ENCODE peak calls at places on chromosomes 13 and 19, in seven cellular contexts. One of them, this sample, is unnamed.
A peak's percentile ranks its signal among the peaks of the same experiment; 100 is the strongest.

GRCh38 chr19:33953592-33953991 is 156.9 kb downstream of the KCTD15 start:
- DNase-seq in activated T-cell treated with anti-CD3 and anti-CD28 coated beads, Interleukin-2, amount 50 U/mL, for 24 hours: no peak
- DNase-seq in stimulated activated CD4-positive, alpha-beta T cell treated with anti-CD3 and anti-CD28 coated beads, Interleukin-12 subunit alpha, Interleukin-12 subunit beta, amount 100 ng/mL, for 48 hours: no peak
- DNase-seq in aorta: no peak
- DNase-seq in head of caudate nucleus: no peak
- DNase-seq in stimulated activated naive CD8-positive, alpha-beta T cell treated with anti-CD3 and anti-CD28 coated beads, Interleukin-15, amount 100 ng/mL, for 72 hours: no peak
- DNase-seq in NCI-H69: no peak
- DNase-seq in this sample: no peak

GRCh38 chr13:82912564-82912963 is 969.7 kb downstream of the SLITRK1 start:
- DNase-seq in head of caudate nucleus: no peak
- DNase-seq in NCI-H69: no peak
- DNase-seq in stimulated activated CD4-positive, alpha-beta T cell treated with anti-CD3 and anti-CD28 coated beads, Interleukin-12 subunit alpha, Interleukin-12 subunit beta, amount 100 ng/mL, for 48 hours: no peak
- DNase-seq in aorta: no peak
- DNase-seq in activated T-cell treated with anti-CD3 and anti-CD28 coated beads, Interleukin-2, amount 50 U/mL, for 24 hours: no peak
- DNase-seq in stimulated activated naive CD8-positive, alpha-beta T cell treated with anti-CD3 and anti-CD28 coated beads, Interleukin-15, amount 100 ng/mL, for 72 hours: no peak
- DNase-seq in this sample: no peak

GRCh38 chr13:43574601-43575000 is 212.2 kb downstream of the ENOX1 start:
- DNase-seq in stimulated activated CD4-positive, alpha-beta T cell treated with anti-CD3 and anti-CD28 coated beads, Interleukin-12 subunit alpha, Interleukin-12 subunit beta, amount 100 ng/mL, for 48 hours: no peak
- DNase-seq in activated T-cell treated with anti-CD3 and anti-CD28 coated beads, Interleukin-2, amount 50 U/mL, for 24 hours: no peak
- DNase-seq in aorta: no peak
- DNase-seq in head of caudate nucleus: no peak
- DNase-seq in NCI-H69: no peak
- DNase-seq in stimulated activated naive CD8-positive, alpha-beta T cell treated with anti-CD3 and anti-CD28 coated beads, Interleukin-15, amount 100 ng/mL, for 72 hours: no peak
- DNase-seq in this sample: no peak

GRCh38 chr19:48168689-48169088 is 1.5 kb downstream of the LIG1 start:
- DNase-seq in head of caudate nucleus: no peak
- DNase-seq in activated T-cell treated with anti-CD3 and anti-CD28 coated beads, Interleukin-2, amount 50 U/mL, for 24 hours: no peak
- DNase-seq in stimulated activated CD4-positive, alpha-beta T cell treated with anti-CD3 and anti-CD28 coated beads, Interleukin-12 subunit alpha, Interleukin-12 subunit beta, amount 100 ng/mL, for 48 hours: no peak
- DNase-seq in stimulated activated naive CD8-positive, alpha-beta T cell treated with anti-CD3 and anti-CD28 coated beads, Interleukin-15, amount 100 ng/mL, for 72 hours: no peak
- DNase-seq in aorta: no peak
- DNase-seq in NCI-H69: no peak
- DNase-seq in this sample: no peak

GRCh38 chr19:10327793-10328192 is 5.5 kb downstream of the RAVER1 start:
- DNase-seq in stimulated activated naive CD8-positive, alpha-beta T cell treated with anti-CD3 and anti-CD28 coated beads, Interleukin-15, amount 100 ng/mL, for 72 hours: no peak
- DNase-seq in aorta: no peak
- DNase-seq in activated T-cell treated with anti-CD3 and anti-CD28 coated beads, Interleukin-2, amount 50 U/mL, for 24 hours: no peak
- DNase-seq in NCI-H69: no peak
- DNase-seq in head of caudate nucleus: no peak
- DNase-seq in stimulated activated CD4-positive, alpha-beta T cell treated with anti-CD3 and anti-CD28 coated beads, Interleukin-12 subunit alpha, Interleukin-12 subunit beta, amount 100 ng/mL, for 48 hours: no peak
- DNase-seq in this sample: no peak

GRCh38 chr13:81295177-81295576 is 954.3 kb upstream of the SPRY2 start:
- DNase-seq in activated T-cell treated with anti-CD3 and anti-CD28 coated beads, Interleukin-2, amount 50 U/mL, for 24 hours: no peak
- DNase-seq in aorta: no peak
- DNase-seq in stimulated activated naive CD8-positive, alpha-beta T cell treated with anti-CD3 and anti-CD28 coated beads, Interleukin-15, amount 100 ng/mL, for 72 hours: no peak
- DNase-seq in head of caudate nucleus: no peak
- DNase-seq in stimulated activated CD4-positive, alpha-beta T cell treated with anti-CD3 and anti-CD28 coated beads, Interleukin-12 subunit alpha, Interleukin-12 subunit beta, amount 100 ng/mL, for 48 hours: no peak
- DNase-seq in NCI-H69: no peak
- DNase-seq in this sample: no peak

GRCh38 chr19:33988601-33989000 is 183.7 kb upstream of the LSM14A start:
- DNase-seq in NCI-H69: no peak
- DNase-seq in head of caudate nucleus: no peak
- DNase-seq in aorta: no peak
- DNase-seq in stimulated activated naive CD8-positive, alpha-beta T cell treated with anti-CD3 and anti-CD28 coated beads, Interleukin-15, amount 100 ng/mL, for 72 hours: no peak
- DNase-seq in activated T-cell treated with anti-CD3 and anti-CD28 coated beads, Interleukin-2, amount 50 U/mL, for 24 hours: no peak
- DNase-seq in stimulated activated CD4-positive, alpha-beta T cell treated with anti-CD3 and anti-CD28 coated beads, Interleukin-12 subunit alpha, Interleukin-12 subunit beta, amount 100 ng/mL, for 48 hours: no peak
- DNase-seq in this sample: no peak

GRCh38 chr19:17671906-17672305 is 16.2 kb downstream of the UNC13A start:
- DNase-seq in head of caudate nucleus: no peak
- DNase-seq in stimulated activated naive CD8-positive, alpha-beta T cell treated with anti-CD3 and anti-CD28 coated beads, Interleukin-15, amount 100 ng/mL, for 72 hours: no peak
- DNase-seq in stimulated activated CD4-positive, alpha-beta T cell treated with anti-CD3 and anti-CD28 coated beads, Interleukin-12 subunit alpha, Interleukin-12 subunit beta, amount 100 ng/mL, for 48 hours: no peak
- DNase-seq in aorta: no peak
- DNase-seq in NCI-H69: peak; percentile 32
- DNase-seq in activated T-cell treated with anti-CD3 and anti-CD28 coated beads, Interleukin-2, amount 50 U/mL, for 24 hours: no peak
- DNase-seq in this sample: no peak

GRCh38 chr19:41421314-41421713 is 5.9 kb downstream of the B3GNT8 start:
- DNase-seq in stimulated activated CD4-positive, alpha-beta T cell treated with anti-CD3 and anti-CD28 coated beads, Interleukin-12 subunit alpha, Interleukin-12 subunit beta, amount 100 ng/mL, for 48 hours: no peak
- DNase-seq in stimulated activated naive CD8-positive, alpha-beta T cell treated with anti-CD3 and anti-CD28 coated beads, Interleukin-15, amount 100 ng/mL, for 72 hours: no peak
- DNase-seq in aorta: no peak
- DNase-seq in NCI-H69: peak; percentile 73
- DNase-seq in head of caudate nucleus: no peak
- DNase-seq in activated T-cell treated with anti-CD3 and anti-CD28 coated beads, Interleukin-2, amount 50 U/mL, for 24 hours: no peak
- DNase-seq in this sample: no peak

GRCh38 chr19:38224014-38224862 is at the start of gene DPF1:
- DNase-seq in head of caudate nucleus: peak; percentile 82
- DNase-seq in activated T-cell treated with anti-CD3 and anti-CD28 coated beads, Interleukin-2, amount 50 U/mL, for 24 hours: peak; percentile 74
- DNase-seq in aorta: no peak
- DNase-seq in stimulated activated naive CD8-positive, alpha-beta T cell treated with anti-CD3 and anti-CD28 coated beads, Interleukin-15, amount 100 ng/mL, for 72 hours: peak; percentile 50
- DNase-seq in stimulated activated CD4-positive, alpha-beta T cell treated with anti-CD3 and anti-CD28 coated beads, Interleukin-12 subunit alpha, Interleukin-12 subunit beta, amount 100 ng/mL, for 48 hours: peak; percentile 40
- DNase-seq in NCI-H69: peak; percentile 97
- DNase-seq in this sample: peak; percentile 16

GRCh38 chr13:89375839-89376238 is 1704.7 kb downstream of the SLITRK5 start:
- DNase-seq in activated T-cell treated with anti-CD3 and anti-CD28 coated beads, Interleukin-2, amount 50 U/mL, for 24 hours: no peak
- DNase-seq in NCI-H69: peak; percentile 34
- DNase-seq in stimulated activated CD4-positive, alpha-beta T cell treated with anti-CD3 and anti-CD28 coated beads, Interleukin-12 subunit alpha, Interleukin-12 subunit beta, amount 100 ng/mL, for 48 hours: no peak
- DNase-seq in aorta: no peak
- DNase-seq in stimulated activated naive CD8-positive, alpha-beta T cell treated with anti-CD3 and anti-CD28 coated beads, Interleukin-15, amount 100 ng/mL, for 72 hours: no peak
- DNase-seq in head of caudate nucleus: no peak
- DNase-seq in this sample: no peak

GRCh38 chr19:48258350-48258749 is 2.6 kb upstream of the CARD8 start:
- DNase-seq in stimulated activated CD4-positive, alpha-beta T cell treated with anti-CD3 and anti-CD28 coated beads, Interleukin-12 subunit alpha, Interleukin-12 subunit beta, amount 100 ng/mL, for 48 hours: no peak
- DNase-seq in NCI-H69: no peak
- DNase-seq in head of caudate nucleus: no peak
- DNase-seq in stimulated activated naive CD8-positive, alpha-beta T cell treated with anti-CD3 and anti-CD28 coated beads, Interleukin-15, amount 100 ng/mL, for 72 hours: no peak
- DNase-seq in aorta: no peak
- DNase-seq in activated T-cell treated with anti-CD3 and anti-CD28 coated beads, Interleukin-2, amount 50 U/mL, for 24 hours: peak; percentile 41
- DNase-seq in this sample: no peak

GRCh38 chr19:34257559-34257924 is 3.2 kb downstream of the GARRE1 start:
- DNase-seq in head of caudate nucleus: no peak
- DNase-seq in stimulated activated naive CD8-positive, alpha-beta T cell treated with anti-CD3 and anti-CD28 coated beads, Interleukin-15, amount 100 ng/mL, for 72 hours: no peak
- DNase-seq in NCI-H69: no peak
- DNase-seq in activated T-cell treated with anti-CD3 and anti-CD28 coated beads, Interleukin-2, amount 50 U/mL, for 24 hours: no peak
- DNase-seq in stimulated activated CD4-positive, alpha-beta T cell treated with anti-CD3 and anti-CD28 coated beads, Interleukin-12 subunit alpha, Interleukin-12 subunit beta, amount 100 ng/mL, for 48 hours: no peak
- DNase-seq in aorta: no peak
- DNase-seq in this sample: no peak

GRCh38 chr13:31073859-31074718 is 87.6 kb downstream of the HSPH1 start:
- DNase-seq in head of caudate nucleus: no peak
- DNase-seq in aorta: no peak
- DNase-seq in activated T-cell treated with anti-CD3 and anti-CD28 coated beads, Interleukin-2, amount 50 U/mL, for 24 hours: peak; percentile 39
- DNase-seq in stimulated activated naive CD8-positive, alpha-beta T cell treated with anti-CD3 and anti-CD28 coated beads, Interleukin-15, amount 100 ng/mL, for 72 hours: peak; percentile 7
- DNase-seq in NCI-H69: peak; percentile 53
- DNase-seq in stimulated activated CD4-positive, alpha-beta T cell treated with anti-CD3 and anti-CD28 coated beads, Interleukin-12 subunit alpha, Interleukin-12 subunit beta, amount 100 ng/mL, for 48 hours: peak; percentile 18
- DNase-seq in this sample: no peak

GRCh38 chr13:99150575-99151370 is 49.9 kb upstream of the UBAC2 start:
- DNase-seq in head of caudate nucleus: no peak
- DNase-seq in activated T-cell treated with anti-CD3 and anti-CD28 coated beads, Interleukin-2, amount 50 U/mL, for 24 hours: no peak
- DNase-seq in stimulated activated naive CD8-positive, alpha-beta T cell treated with anti-CD3 and anti-CD28 coated beads, Interleukin-15, amount 100 ng/mL, for 72 hours: no peak
- DNase-seq in aorta: no peak
- DNase-seq in NCI-H69: no peak
- DNase-seq in stimulated activated CD4-positive, alpha-beta T cell treated with anti-CD3 and anti-CD28 coated beads, Interleukin-12 subunit alpha, Interleukin-12 subunit beta, amount 100 ng/mL, for 48 hours: no peak
- DNase-seq in this sample: no peak

GRCh38 chr13:78265098-78265497 is 338.3 kb downstream of the POU4F1 start:
- DNase-seq in aorta: no peak
- DNase-seq in stimulated activated CD4-positive, alpha-beta T cell treated with anti-CD3 and anti-CD28 coated beads, Interleukin-12 subunit alpha, Interleukin-12 subunit beta, amount 100 ng/mL, for 48 hours: no peak
- DNase-seq in activated T-cell treated with anti-CD3 and anti-CD28 coated beads, Interleukin-2, amount 50 U/mL, for 24 hours: no peak
- DNase-seq in NCI-H69: no peak
- DNase-seq in head of caudate nucleus: no peak
- DNase-seq in stimulated activated naive CD8-positive, alpha-beta T cell treated with anti-CD3 and anti-CD28 coated beads, Interleukin-15, amount 100 ng/mL, for 72 hours: no peak
- DNase-seq in this sample: no peak

GRCh38 chr19:30219682-30220081 is 152.5 kb upstream of the ZNF536 start:
- DNase-seq in head of caudate nucleus: no peak
- DNase-seq in NCI-H69: no peak
- DNase-seq in stimulated activated CD4-positive, alpha-beta T cell treated with anti-CD3 and anti-CD28 coated beads, Interleukin-12 subunit alpha, Interleukin-12 subunit beta, amount 100 ng/mL, for 48 hours: no peak
- DNase-seq in aorta: no peak
- DNase-seq in activated T-cell treated with anti-CD3 and anti-CD28 coated beads, Interleukin-2, amount 50 U/mL, for 24 hours: no peak
- DNase-seq in stimulated activated naive CD8-positive, alpha-beta T cell treated with anti-CD3 and anti-CD28 coated beads, Interleukin-15, amount 100 ng/mL, for 72 hours: no peak
- DNase-seq in this sample: no peak

GRCh38 chr13:25095862-25096453 is at the start of gene PABPC3:
- DNase-seq in activated T-cell treated with anti-CD3 and anti-CD28 coated beads, Interleukin-2, amount 50 U/mL, for 24 hours: peak; percentile 33
- DNase-seq in stimulated activated naive CD8-positive, alpha-beta T cell treated with anti-CD3 and anti-CD28 coated beads, Interleukin-15, amount 100 ng/mL, for 72 hours: peak; percentile 11
- DNase-seq in aorta: no peak
- DNase-seq in head of caudate nucleus: peak; percentile 27
- DNase-seq in stimulated activated CD4-positive, alpha-beta T cell treated with anti-CD3 and anti-CD28 coated beads, Interleukin-12 subunit alpha, Interleukin-12 subunit beta, amount 100 ng/mL, for 48 hours: no peak
- DNase-seq in NCI-H69: no peak
- DNase-seq in this sample: no peak

GRCh38 chr13:113291997-113292862 is 4.8 kb upstream of the LAMP1 start:
- DNase-seq in head of caudate nucleus: no peak
- DNase-seq in NCI-H69: peak; percentile 45
- DNase-seq in activated T-cell treated with anti-CD3 and anti-CD28 coated beads, Interleukin-2, amount 50 U/mL, for 24 hours: peak; percentile 45
- DNase-seq in stimulated activated naive CD8-positive, alpha-beta T cell treated with anti-CD3 and anti-CD28 coated beads, Interleukin-15, amount 100 ng/mL, for 72 hours: peak; percentile 7
- DNase-seq in aorta: peak; percentile 87
- DNase-seq in stimulated activated CD4-positive, alpha-beta T cell treated with anti-CD3 and anti-CD28 coated beads, Interleukin-12 subunit alpha, Interleukin-12 subunit beta, amount 100 ng/mL, for 48 hours: no peak
- DNase-seq in this sample: no peak

GRCh38 chr19:42120276-42121010 is 11.8 kb downstream of the POU2F2 start:
- DNase-seq in aorta: no peak
- DNase-seq in activated T-cell treated with anti-CD3 and anti-CD28 coated beads, Interleukin-2, amount 50 U/mL, for 24 hours: no peak
- DNase-seq in stimulated activated naive CD8-positive, alpha-beta T cell treated with anti-CD3 and anti-CD28 coated beads, Interleukin-15, amount 100 ng/mL, for 72 hours: no peak
- DNase-seq in NCI-H69: no peak
- DNase-seq in head of caudate nucleus: no peak
- DNase-seq in stimulated activated CD4-positive, alpha-beta T cell treated with anti-CD3 and anti-CD28 coated beads, Interleukin-12 subunit alpha, Interleukin-12 subunit beta, amount 100 ng/mL, for 48 hours: no peak
- DNase-seq in this sample: no peak

GRCh38 chr19:11693505-11694499 is 44.9 kb downstream of the ZNF823 start:
- DNase-seq in head of caudate nucleus: no peak
- DNase-seq in stimulated activated CD4-positive, alpha-beta T cell treated with anti-CD3 and anti-CD28 coated beads, Interleukin-12 subunit alpha, Interleukin-12 subunit beta, amount 100 ng/mL, for 48 hours: no peak
- DNase-seq in stimulated activated naive CD8-positive, alpha-beta T cell treated with anti-CD3 and anti-CD28 coated beads, Interleukin-15, amount 100 ng/mL, for 72 hours: no peak
- DNase-seq in NCI-H69: peak; percentile 68
- DNase-seq in activated T-cell treated with anti-CD3 and anti-CD28 coated beads, Interleukin-2, amount 50 U/mL, for 24 hours: no peak
- DNase-seq in aorta: no peak
- DNase-seq in this sample: no peak

GRCh38 chr19:46618670-46619231 is 6.1 kb downstream of the PTGIR start:
- DNase-seq in aorta: no peak
- DNase-seq in stimulated activated naive CD8-positive, alpha-beta T cell treated with anti-CD3 and anti-CD28 coated beads, Interleukin-15, amount 100 ng/mL, for 72 hours: no peak
- DNase-seq in stimulated activated CD4-positive, alpha-beta T cell treated with anti-CD3 and anti-CD28 coated beads, Interleukin-12 subunit alpha, Interleukin-12 subunit beta, amount 100 ng/mL, for 48 hours: no peak
- DNase-seq in activated T-cell treated with anti-CD3 and anti-CD28 coated beads, Interleukin-2, amount 50 U/mL, for 24 hours: no peak
- DNase-seq in head of caudate nucleus: no peak
- DNase-seq in NCI-H69: peak; percentile 76
- DNase-seq in this sample: no peak

GRCh38 chr13:71054358-71054757 is 812.6 kb downstream of the DACH1 start:
- DNase-seq in stimulated activated CD4-positive, alpha-beta T cell treated with anti-CD3 and anti-CD28 coated beads, Interleukin-12 subunit alpha, Interleukin-12 subunit beta, amount 100 ng/mL, for 48 hours: no peak
- DNase-seq in activated T-cell treated with anti-CD3 and anti-CD28 coated beads, Interleukin-2, amount 50 U/mL, for 24 hours: no peak
- DNase-seq in head of caudate nucleus: no peak
- DNase-seq in stimulated activated naive CD8-positive, alpha-beta T cell treated with anti-CD3 and anti-CD28 coated beads, Interleukin-15, amount 100 ng/mL, for 72 hours: no peak
- DNase-seq in aorta: no peak
- DNase-seq in NCI-H69: no peak
- DNase-seq in this sample: no peak

GRCh38 chr19:39405930-39406655 is 554 bp upstream of the ZFP36 start:
- DNase-seq in aorta: no peak
- DNase-seq in activated T-cell treated with anti-CD3 and anti-CD28 coated beads, Interleukin-2, amount 50 U/mL, for 24 hours: peak; percentile 90
- DNase-seq in stimulated activated naive CD8-positive, alpha-beta T cell treated with anti-CD3 and anti-CD28 coated beads, Interleukin-15, amount 100 ng/mL, for 72 hours: peak; percentile 83
- DNase-seq in stimulated activated CD4-positive, alpha-beta T cell treated with anti-CD3 and anti-CD28 coated beads, Interleukin-12 subunit alpha, Interleukin-12 subunit beta, amount 100 ng/mL, for 48 hours: peak; percentile 73
- DNase-seq in head of caudate nucleus: no peak
- DNase-seq in NCI-H69: no peak
- DNase-seq in this sample: peak; percentile 93

GRCh38 chr19:57241181-57241580 is 749 bp downstream of the ZNF805 start:
- DNase-seq in activated T-cell treated with anti-CD3 and anti-CD28 coated beads, Interleukin-2, amount 50 U/mL, for 24 hours: no peak
- DNase-seq in stimulated activated naive CD8-positive, alpha-beta T cell treated with anti-CD3 and anti-CD28 coated beads, Interleukin-15, amount 100 ng/mL, for 72 hours: no peak
- DNase-seq in NCI-H69: peak; percentile 18
- DNase-seq in head of caudate nucleus: no peak
- DNase-seq in stimulated activated CD4-positive, alpha-beta T cell treated with anti-CD3 and anti-CD28 coated beads, Interleukin-12 subunit alpha, Interleukin-12 subunit beta, amount 100 ng/mL, for 48 hours: no peak
- DNase-seq in aorta: no peak
- DNase-seq in this sample: no peak

GRCh38 chr13:75485286-75486062 is 3.5 kb upstream of the TBC1D4 start:
- DNase-seq in stimulated activated naive CD8-positive, alpha-beta T cell treated with anti-CD3 and anti-CD28 coated beads, Interleukin-15, amount 100 ng/mL, for 72 hours: no peak
- DNase-seq in aorta: no peak
- DNase-seq in NCI-H69: no peak
- DNase-seq in head of caudate nucleus: no peak
- DNase-seq in activated T-cell treated with anti-CD3 and anti-CD28 coated beads, Interleukin-2, amount 50 U/mL, for 24 hours: no peak
- DNase-seq in stimulated activated CD4-positive, alpha-beta T cell treated with anti-CD3 and anti-CD28 coated beads, Interleukin-12 subunit alpha, Interleukin-12 subunit beta, amount 100 ng/mL, for 48 hours: no peak
- DNase-seq in this sample: no peak

GRCh38 chr19:13718733-13719132 is 45.6 kb upstream of the MRI1 start:
- DNase-seq in stimulated activated naive CD8-positive, alpha-beta T cell treated with anti-CD3 and anti-CD28 coated beads, Interleukin-15, amount 100 ng/mL, for 72 hours: no peak
- DNase-seq in head of caudate nucleus: peak; percentile 65
- DNase-seq in aorta: no peak
- DNase-seq in NCI-H69: peak; percentile 98
- DNase-seq in activated T-cell treated with anti-CD3 and anti-CD28 coated beads, Interleukin-2, amount 50 U/mL, for 24 hours: no peak
- DNase-seq in stimulated activated CD4-positive, alpha-beta T cell treated with anti-CD3 and anti-CD28 coated beads, Interleukin-12 subunit alpha, Interleukin-12 subunit beta, amount 100 ng/mL, for 48 hours: no peak
- DNase-seq in this sample: no peak

GRCh38 chr19:3289971-3290569 is 65.6 kb downstream of the CELF5 start:
- DNase-seq in activated T-cell treated with anti-CD3 and anti-CD28 coated beads, Interleukin-2, amount 50 U/mL, for 24 hours: no peak
- DNase-seq in head of caudate nucleus: no peak
- DNase-seq in stimulated activated naive CD8-positive, alpha-beta T cell treated with anti-CD3 and anti-CD28 coated beads, Interleukin-15, amount 100 ng/mL, for 72 hours: no peak
- DNase-seq in stimulated activated CD4-positive, alpha-beta T cell treated with anti-CD3 and anti-CD28 coated beads, Interleukin-12 subunit alpha, Interleukin-12 subunit beta, amount 100 ng/mL, for 48 hours: no peak
- DNase-seq in NCI-H69: peak; percentile 74
- DNase-seq in aorta: no peak
- DNase-seq in this sample: no peak

GRCh38 chr13:45851171-45851889 is at the start of gene SIAH3:
- DNase-seq in activated T-cell treated with anti-CD3 and anti-CD28 coated beads, Interleukin-2, amount 50 U/mL, for 24 hours: peak; percentile 47
- DNase-seq in aorta: no peak
- DNase-seq in NCI-H69: peak; percentile 8
- DNase-seq in stimulated activated CD4-positive, alpha-beta T cell treated with anti-CD3 and anti-CD28 coated beads, Interleukin-12 subunit alpha, Interleukin-12 subunit beta, amount 100 ng/mL, for 48 hours: peak; percentile 15
- DNase-seq in head of caudate nucleus: peak; percentile 68
- DNase-seq in stimulated activated naive CD8-positive, alpha-beta T cell treated with anti-CD3 and anti-CD28 coated beads, Interleukin-15, amount 100 ng/mL, for 72 hours: peak; percentile 21
- DNase-seq in this sample: no peak

GRCh38 chr19:52664461-52664860 is 26.3 kb upstream of the ZNF83 start:
- DNase-seq in head of caudate nucleus: no peak
- DNase-seq in activated T-cell treated with anti-CD3 and anti-CD28 coated beads, Interleukin-2, amount 50 U/mL, for 24 hours: no peak
- DNase-seq in stimulated activated CD4-positive, alpha-beta T cell treated with anti-CD3 and anti-CD28 coated beads, Interleukin-12 subunit alpha, Interleukin-12 subunit beta, amount 100 ng/mL, for 48 hours: no peak
- DNase-seq in aorta: no peak
- DNase-seq in NCI-H69: peak; percentile 74
- DNase-seq in stimulated activated naive CD8-positive, alpha-beta T cell treated with anti-CD3 and anti-CD28 coated beads, Interleukin-15, amount 100 ng/mL, for 72 hours: no peak
- DNase-seq in this sample: no peak

GRCh38 chr13:22717036-22717435 is 463.7 kb upstream of the SGCG start:
- DNase-seq in stimulated activated CD4-positive, alpha-beta T cell treated with anti-CD3 and anti-CD28 coated beads, Interleukin-12 subunit alpha, Interleukin-12 subunit beta, amount 100 ng/mL, for 48 hours: no peak
- DNase-seq in head of caudate nucleus: peak; percentile 46
- DNase-seq in stimulated activated naive CD8-positive, alpha-beta T cell treated with anti-CD3 and anti-CD28 coated beads, Interleukin-15, amount 100 ng/mL, for 72 hours: no peak
- DNase-seq in NCI-H69: no peak
- DNase-seq in activated T-cell treated with anti-CD3 and anti-CD28 coated beads, Interleukin-2, amount 50 U/mL, for 24 hours: no peak
- DNase-seq in aorta: no peak
- DNase-seq in this sample: no peak

This sample was measured in T-helper 2 cell.